ENCODE peak calls at places on chromosome 19, in six cellular contexts. One of them, this sample, is unnamed. For H3K4me1, the result is how much of the 10 kb centered on the place peaks cover.

GRCh38 chr19:16327911-16328823 is 3.5 kb downstream of the KLF2 start:
- DNase-seq in effector memory CD4-positive, alpha-beta T cell: peak
- DNase-seq in CD4-positive, alpha-beta memory T cell: peak
- DNase-seq in endodermal cell: no peak
- DNase-seq in suprapubic skin: peak
- DNase-seq in uterus: peak
- DNase-seq in this sample: peak

GRCh38 chr19:33493401-33494275 is 28.0 kb downstream of the PEPD start:
- DNase-seq in suprapubic skin: no peak
- DNase-seq in uterus: no peak
- DNase-seq in effector memory CD4-positive, alpha-beta T cell: no peak
- DNase-seq in CD4-positive, alpha-beta memory T cell: no peak
- DNase-seq in endodermal cell: no peak
- DNase-seq in this sample: no peak

GRCh38 chr19:4759388-4760284 is 31.9 kb upstream of the FEM1A start:
- DNase-seq in CD4-positive, alpha-beta memory T cell: peak
- DNase-seq in uterus: peak
- DNase-seq in effector memory CD4-positive, alpha-beta T cell: peak
- DNase-seq in suprapubic skin: peak
- DNase-seq in endodermal cell: peak
- DNase-seq in this sample: peak

GRCh38 chr19:55437410-55437809 is 5.7 kb downstream of the SHISA7 start:
- DNase-seq in CD4-positive, alpha-beta memory T cell: no peak
- DNase-seq in uterus: no peak
- DNase-seq in suprapubic skin: no peak
- DNase-seq in effector memory CD4-positive, alpha-beta T cell: no peak
- DNase-seq in endodermal cell: peak
- DNase-seq in this sample: no peak

GRCh38 chr19:45468159-45468651 is 409 bp downstream of the FOSB start:
- DNase-seq in CD4-positive, alpha-beta memory T cell: no peak
- DNase-seq in effector memory CD4-positive, alpha-beta T cell: no peak
- DNase-seq in endodermal cell: peak
- DNase-seq in uterus: no peak
- DNase-seq in suprapubic skin: no peak
- DNase-seq in this sample: no peak

GRCh38 chr19:4513248-4513647 is 5.0 kb downstream of the PLIN4 start:
- DNase-seq in endodermal cell: no peak
- DNase-seq in suprapubic skin: no peak
- DNase-seq in uterus: no peak
- DNase-seq in effector memory CD4-positive, alpha-beta T cell: no peak
- DNase-seq in CD4-positive, alpha-beta memory T cell: no peak
- DNase-seq in this sample: no peak

GRCh38 chr19:51687791-51688664 is 5.1 kb upstream of the SPACA6 start:
- DNase-seq in effector memory CD4-positive, alpha-beta T cell: no peak
- DNase-seq in endodermal cell: peak
- DNase-seq in uterus: peak
- DNase-seq in CD4-positive, alpha-beta memory T cell: no peak
- DNase-seq in suprapubic skin: no peak
- DNase-seq in this sample: no peak

GRCh38 chr19:3450796-3451411 is 29.4 kb downstream of the SMIM24 start:
- DNase-seq in effector memory CD4-positive, alpha-beta T cell: no peak
- DNase-seq in uterus: peak
- DNase-seq in CD4-positive, alpha-beta memory T cell: no peak
- DNase-seq in endodermal cell: no peak
- DNase-seq in suprapubic skin: no peak
- DNase-seq in this sample: no peak

GRCh38 chr19:16027528-16027927 is 48.8 kb upstream of the TPM4 start:
- DNase-seq in suprapubic skin: no peak
- DNase-seq in uterus: no peak
- DNase-seq in CD4-positive, alpha-beta memory T cell: no peak
- DNase-seq in effector memory CD4-positive, alpha-beta T cell: no peak
- DNase-seq in endodermal cell: no peak
- DNase-seq in this sample: no peak

GRCh38 chr19:16200776-16201391 is 3.2 kb downstream of the AP1M1 start:
- DNase-seq in suprapubic skin: no peak
- DNase-seq in effector memory CD4-positive, alpha-beta T cell: no peak
- DNase-seq in endodermal cell: no peak
- DNase-seq in uterus: no peak
- DNase-seq in CD4-positive, alpha-beta memory T cell: no peak
- DNase-seq in this sample: no peak

GRCh38 chr19:16461630-16462051 is 10.1 kb downstream of the EPS15L1 start:
- DNase-seq in endodermal cell: no peak
- DNase-seq in CD4-positive, alpha-beta memory T cell: no peak
- DNase-seq in effector memory CD4-positive, alpha-beta T cell: no peak
- DNase-seq in suprapubic skin: no peak
- DNase-seq in uterus: no peak
- DNase-seq in this sample: no peak

GRCh38 chr19:3207466-3208242 is 16.8 kb upstream of the CELF5 start:
- DNase-seq in suprapubic skin: no peak
- DNase-seq in uterus: no peak
- DNase-seq in effector memory CD4-positive, alpha-beta T cell: no peak
- DNase-seq in endodermal cell: peak
- DNase-seq in CD4-positive, alpha-beta memory T cell: no peak
- DNase-seq in this sample: no peak

GRCh38 chr19:42028304-42029216 is 34.5 kb upstream of the ATP1A3 start:
- DNase-seq in CD4-positive, alpha-beta memory T cell: no peak
- DNase-seq in effector memory CD4-positive, alpha-beta T cell: no peak
- DNase-seq in uterus: no peak
- DNase-seq in suprapubic skin: no peak
- DNase-seq in endodermal cell: peak
- DNase-seq in this sample: no peak

GRCh38 chr19:33290956-33291622 is 11.2 kb downstream of the CEBPA start:
- DNase-seq in CD4-positive, alpha-beta memory T cell: no peak
- DNase-seq in endodermal cell: no peak
- DNase-seq in uterus: no peak
- DNase-seq in suprapubic skin: no peak
- DNase-seq in effector memory CD4-positive, alpha-beta T cell: no peak
- DNase-seq in this sample: no peak

GRCh38 chr19:6521718-6522646 is 8.8 kb upstream of the TNFSF9 start:
- DNase-seq in effector memory CD4-positive, alpha-beta T cell: peak
- DNase-seq in CD4-positive, alpha-beta memory T cell: peak
- DNase-seq in endodermal cell: no peak
- DNase-seq in suprapubic skin: no peak
- DNase-seq in uterus: no peak
- DNase-seq in this sample: no peak

GRCh38 chr19:14795078-14795721 is 16.8 kb upstream of the ADGRE2 start:
- DNase-seq in endodermal cell: no peak
- DNase-seq in CD4-positive, alpha-beta memory T cell: no peak
- DNase-seq in uterus: no peak
- DNase-seq in suprapubic skin: peak
- DNase-seq in effector memory CD4-positive, alpha-beta T cell: no peak
- DNase-seq in this sample: no peak

GRCh38 chr19:12841094-12841493 is 2.8 kb downstream of the MAST1 start:
- DNase-seq in CD4-positive, alpha-beta memory T cell: no peak
- DNase-seq in effector memory CD4-positive, alpha-beta T cell: no peak
- DNase-seq in uterus: no peak
- DNase-seq in suprapubic skin: no peak
- DNase-seq in endodermal cell: peak
- DNase-seq in this sample: no peak

GRCh38 chr19:55082023-55082851 is 6.6 kb downstream of the EPS8L1 start:
- DNase-seq in suprapubic skin: no peak
- DNase-seq in uterus: no peak
- DNase-seq in CD4-positive, alpha-beta memory T cell: peak
- DNase-seq in endodermal cell: peak
- DNase-seq in effector memory CD4-positive, alpha-beta T cell: peak
- DNase-seq in this sample: no peak

GRCh38 chr19:45306040-45306439 is 16.6 kb downstream of the CKM start:
- DNase-seq in uterus: no peak
- DNase-seq in effector memory CD4-positive, alpha-beta T cell: no peak
- DNase-seq in suprapubic skin: no peak
- DNase-seq in endodermal cell: no peak
- DNase-seq in CD4-positive, alpha-beta memory T cell: no peak
- DNase-seq in this sample: no peak

GRCh38 chr19:7500811-7501450 is 12.1 kb upstream of the PEX11G start:
- DNase-seq in suprapubic skin: no peak
- DNase-seq in uterus: no peak
- DNase-seq in effector memory CD4-positive, alpha-beta T cell: no peak
- DNase-seq in endodermal cell: peak
- DNase-seq in CD4-positive, alpha-beta memory T cell: no peak
- DNase-seq in this sample: peak

GRCh38 chr19:48510421-48511268 is 990 bp downstream of the LMTK3 start:
- DNase-seq in CD4-positive, alpha-beta memory T cell: peak
- DNase-seq in suprapubic skin: no peak
- DNase-seq in effector memory CD4-positive, alpha-beta T cell: peak
- DNase-seq in endodermal cell: peak
- DNase-seq in uterus: peak
- DNase-seq in this sample: peak

GRCh38 chr19:29697523-29698261 is 17.4 kb downstream of the C19orf12 start:
- DNase-seq in CD4-positive, alpha-beta memory T cell: no peak
- DNase-seq in effector memory CD4-positive, alpha-beta T cell: no peak
- DNase-seq in suprapubic skin: no peak
- DNase-seq in uterus: no peak
- DNase-seq in endodermal cell: no peak
- DNase-seq in this sample: no peak
- H3K4me1 ChIP-seq in CD4-positive, alpha-beta memory T cell: under half
- H3K4me1 ChIP-seq in effector memory CD4-positive, alpha-beta T cell: under half
- H3K4me1 ChIP-seq in suprapubic skin: under half
- H3K4me1 ChIP-seq in uterus: under half
- H3K4me1 ChIP-seq in endodermal cell: under half
- H3K4me1 ChIP-seq in this sample: under half

GRCh38 chr19:35779033-35779432 is 3.7 kb downstream of the ARHGAP33 start:
- DNase-seq in uterus: no peak
- DNase-seq in suprapubic skin: no peak
- DNase-seq in effector memory CD4-positive, alpha-beta T cell: no peak
- DNase-seq in CD4-positive, alpha-beta memory T cell: no peak
- DNase-seq in endodermal cell: no peak
- DNase-seq in this sample: no peak
- H3K4me1 ChIP-seq in uterus: under half
- H3K4me1 ChIP-seq in suprapubic skin: under half
- H3K4me1 ChIP-seq in effector memory CD4-positive, alpha-beta T cell: under half
- H3K4me1 ChIP-seq in CD4-positive, alpha-beta memory T cell: under half
- H3K4me1 ChIP-seq in endodermal cell: under half
- H3K4me1 ChIP-seq in this sample: under half

GRCh38 chr19:1104452-1105216 is 840 bp downstream of the GPX4 start:
- DNase-seq in uterus: peak
- DNase-seq in suprapubic skin: no peak
- DNase-seq in CD4-positive, alpha-beta memory T cell: peak
- DNase-seq in endodermal cell: peak
- DNase-seq in effector memory CD4-positive, alpha-beta T cell: peak
- DNase-seq in this sample: peak

GRCh38 chr19:1101337-1101698 is 2.5 kb upstream of the GPX4 start:
- DNase-seq in uterus: peak
- DNase-seq in effector memory CD4-positive, alpha-beta T cell: no peak
- DNase-seq in endodermal cell: no peak
- DNase-seq in suprapubic skin: no peak
- DNase-seq in CD4-positive, alpha-beta memory T cell: no peak
- DNase-seq in this sample: no peak

GRCh38 chr19:1105217-1105872 is 1.6 kb downstream of the GPX4 start:
- DNase-seq in uterus: no peak
- DNase-seq in CD4-positive, alpha-beta memory T cell: no peak
- DNase-seq in suprapubic skin: no peak
- DNase-seq in endodermal cell: no peak
- DNase-seq in effector memory CD4-positive, alpha-beta T cell: no peak
- DNase-seq in this sample: no peak

GRCh38 chr19:1103691-1104451 is at the start of gene GPX4:
- DNase-seq in uterus: peak
- DNase-seq in endodermal cell: peak
- DNase-seq in effector memory CD4-positive, alpha-beta T cell: peak
- DNase-seq in suprapubic skin: peak
- DNase-seq in CD4-positive, alpha-beta memory T cell: peak
- DNase-seq in this sample: peak

GRCh38 chr19:1102407-1103106 is 1.2 kb upstream of the GPX4 start:
- DNase-seq in suprapubic skin: no peak
- DNase-seq in endodermal cell: no peak
- DNase-seq in CD4-positive, alpha-beta memory T cell: no peak
- DNase-seq in effector memory CD4-positive, alpha-beta T cell: peak
- DNase-seq in uterus: peak
- DNase-seq in this sample: peak
- H3K4me1 ChIP-seq in suprapubic skin: half or more
- H3K4me1 ChIP-seq in endodermal cell: under half
- H3K4me1 ChIP-seq in CD4-positive, alpha-beta memory T cell: under half
- H3K4me1 ChIP-seq in effector memory CD4-positive, alpha-beta T cell: under half
- H3K4me1 ChIP-seq in uterus: under half
- H3K4me1 ChIP-seq in this sample: under half

GRCh38 chr19:19461306-19461670 is 54.1 kb downstream of the TSSK6 start:
- DNase-seq in effector memory CD4-positive, alpha-beta T cell: no peak
- DNase-seq in endodermal cell: no peak
- DNase-seq in CD4-positive, alpha-beta memory T cell: no peak
- DNase-seq in suprapubic skin: no peak
- DNase-seq in uterus: no peak
- DNase-seq in this sample: no peak
- H3K4me1 ChIP-seq in effector memory CD4-positive, alpha-beta T cell: half or more
- H3K4me1 ChIP-seq in endodermal cell: under half
- H3K4me1 ChIP-seq in CD4-positive, alpha-beta memory T cell: half or more
- H3K4me1 ChIP-seq in suprapubic skin: half or more
- H3K4me1 ChIP-seq in uterus: under half
- H3K4me1 ChIP-seq in this sample: under half